ENCODE peak calls at places on chromosome 4, in six cellular contexts. One of them, this sample, is unnamed.

GRCh38 chr4:141458501-141458900 is 177.9 kb upstream of the IL15 start:
- DNase-seq in GM12865: no peak
- DNase-seq in fibroblast of lung: peak; percentile 6
- DNase-seq in brain microvascular endothelial cell: peak; percentile 29
- DNase-seq in foreskin fibroblast: peak; percentile 54
- DNase-seq in body of pancreas: no peak
- DNase-seq in this sample: no peak

GRCh38 chr4:159150380-159150779 is 47.5 kb downstream of the RAPGEF2 start:
- DNase-seq in GM12865: peak; percentile 21
- DNase-seq in fibroblast of lung: no peak
- DNase-seq in brain microvascular endothelial cell: no peak
- DNase-seq in foreskin fibroblast: no peak
- DNase-seq in body of pancreas: no peak
- DNase-seq in this sample: no peak

GRCh38 chr4:154497901-154498300 is 6.3 kb upstream of the DCHS2 start:
- DNase-seq in GM12865: no peak
- DNase-seq in fibroblast of lung: no peak
- DNase-seq in brain microvascular endothelial cell: no peak
- DNase-seq in foreskin fibroblast: no peak
- DNase-seq in body of pancreas: no peak
- DNase-seq in this sample: no peak

GRCh38 chr4:10159671-10160070 is 43.1 kb upstream of the WDR1 start:
- DNase-seq in GM12865: no peak
- DNase-seq in fibroblast of lung: no peak
- DNase-seq in brain microvascular endothelial cell: no peak
- DNase-seq in foreskin fibroblast: no peak
- DNase-seq in body of pancreas: no peak
- DNase-seq in this sample: no peak

GRCh38 chr4:891747-892146 is 40.4 kb downstream of the GAK start:
- DNase-seq in GM12865: peak; percentile 18
- DNase-seq in fibroblast of lung: no peak
- DNase-seq in brain microvascular endothelial cell: no peak
- DNase-seq in foreskin fibroblast: no peak
- DNase-seq in body of pancreas: no peak
- DNase-seq in this sample: no peak

GRCh38 chr4:165692082-165692481 is 181.0 kb upstream of the TLL1 start:
- DNase-seq in GM12865: no peak
- DNase-seq in fibroblast of lung: no peak
- DNase-seq in brain microvascular endothelial cell: no peak
- DNase-seq in foreskin fibroblast: peak; percentile 19
- DNase-seq in body of pancreas: no peak
- DNase-seq in this sample: no peak

GRCh38 chr4:85681194-85681803 is 206.3 kb downstream of the ARHGAP24 start:
- DNase-seq in GM12865: peak; percentile 17
- DNase-seq in fibroblast of lung: peak; percentile 99
- DNase-seq in brain microvascular endothelial cell: peak; percentile 74
- DNase-seq in foreskin fibroblast: peak; percentile 96
- DNase-seq in body of pancreas: no peak
- DNase-seq in this sample: peak; percentile 95

GRCh38 chr4:160580581-160580980 is 1477.7 kb downstream of the RAPGEF2 start:
- DNase-seq in GM12865: no peak
- DNase-seq in fibroblast of lung: no peak
- DNase-seq in brain microvascular endothelial cell: no peak
- DNase-seq in foreskin fibroblast: no peak
- DNase-seq in body of pancreas: no peak
- DNase-seq in this sample: no peak

GRCh38 chr4:85873566-85873965 is 398.6 kb downstream of the ARHGAP24 start:
- DNase-seq in GM12865: no peak
- DNase-seq in fibroblast of lung: no peak
- DNase-seq in brain microvascular endothelial cell: no peak
- DNase-seq in foreskin fibroblast: no peak
- DNase-seq in body of pancreas: no peak
- DNase-seq in this sample: no peak

GRCh38 chr4:99624141-99624719 is 33.4 kb downstream of the C4orf54 start:
- DNase-seq in GM12865: no peak
- DNase-seq in fibroblast of lung: peak; percentile 48
- DNase-seq in brain microvascular endothelial cell: no peak
- DNase-seq in foreskin fibroblast: no peak
- DNase-seq in body of pancreas: no peak
- DNase-seq in this sample: no peak

GRCh38 chr4:164424852-164425251 is 329.1 kb upstream of the SMIM31 start:
- DNase-seq in GM12865: no peak
- DNase-seq in fibroblast of lung: no peak
- DNase-seq in brain microvascular endothelial cell: no peak
- DNase-seq in foreskin fibroblast: no peak
- DNase-seq in body of pancreas: no peak
- DNase-seq in this sample: no peak

GRCh38 chr4:6362896-6363295 is 93.2 kb downstream of the WFS1 start:
- DNase-seq in GM12865: peak; percentile 35
- DNase-seq in fibroblast of lung: peak; percentile 27
- DNase-seq in brain microvascular endothelial cell: peak; percentile 6
- DNase-seq in foreskin fibroblast: peak; percentile 38
- DNase-seq in body of pancreas: peak; percentile 23
- DNase-seq in this sample: no peak

GRCh38 chr4:6887591-6888371 is 21.8 kb upstream of the TBC1D14 start:
- DNase-seq in GM12865: no peak
- DNase-seq in fibroblast of lung: peak; percentile 19
- DNase-seq in brain microvascular endothelial cell: peak; percentile 24
- DNase-seq in foreskin fibroblast: peak; percentile 34
- DNase-seq in body of pancreas: no peak
- DNase-seq in this sample: no peak

GRCh38 chr4:78634011-78634664 is 82.6 kb downstream of the ANXA3 start:
- DNase-seq in GM12865: peak; percentile 38
- DNase-seq in fibroblast of lung: no peak
- DNase-seq in brain microvascular endothelial cell: no peak
- DNase-seq in foreskin fibroblast: no peak
- DNase-seq in body of pancreas: no peak
- DNase-seq in this sample: no peak

GRCh38 chr4:156536661-156537060 is 434.9 kb downstream of the PDGFC start:
- DNase-seq in GM12865: no peak
- DNase-seq in fibroblast of lung: no peak
- DNase-seq in brain microvascular endothelial cell: no peak
- DNase-seq in foreskin fibroblast: peak; percentile 69
- DNase-seq in body of pancreas: no peak
- DNase-seq in this sample: no peak

GRCh38 chr4:14415146-14415545 is 587.1 kb upstream of the CPEB2 start:
- DNase-seq in GM12865: no peak
- DNase-seq in fibroblast of lung: peak; percentile 59
- DNase-seq in brain microvascular endothelial cell: peak; percentile 53
- DNase-seq in foreskin fibroblast: peak; percentile 43
- DNase-seq in body of pancreas: no peak
- DNase-seq in this sample: no peak

GRCh38 chr4:147057631-147057980 is 111.9 kb upstream of the TTC29 start:
- DNase-seq in GM12865: peak; percentile 45
- DNase-seq in fibroblast of lung: peak; percentile 66
- DNase-seq in brain microvascular endothelial cell: no peak
- DNase-seq in foreskin fibroblast: peak; percentile 59
- DNase-seq in body of pancreas: no peak
- DNase-seq in this sample: no peak

GRCh38 chr4:34181311-34181808 is 2063.0 kb downstream of the ARAP2 start:
- DNase-seq in GM12865: no peak
- DNase-seq in fibroblast of lung: peak; percentile 81
- DNase-seq in brain microvascular endothelial cell: peak; percentile 32
- DNase-seq in foreskin fibroblast: peak; percentile 92
- DNase-seq in body of pancreas: no peak
- DNase-seq in this sample: peak; percentile 85

GRCh38 chr4:185534850-185535761 is at the start of gene PDLIM3:
- DNase-seq in GM12865: no peak
- DNase-seq in fibroblast of lung: no peak
- DNase-seq in brain microvascular endothelial cell: peak; percentile 19
- DNase-seq in foreskin fibroblast: peak; percentile 58
- DNase-seq in body of pancreas: peak; percentile 78
- DNase-seq in this sample: no peak

GRCh38 chr4:128718793-128719192 is 90.7 kb upstream of the JADE1 start:
- DNase-seq in GM12865: no peak
- DNase-seq in fibroblast of lung: peak; percentile 40
- DNase-seq in brain microvascular endothelial cell: peak; percentile 28
- DNase-seq in foreskin fibroblast: peak; percentile 64
- DNase-seq in body of pancreas: no peak
- DNase-seq in this sample: no peak

GRCh38 chr4:159946983-159947645 is 844.2 kb downstream of the RAPGEF2 start:
- DNase-seq in GM12865: peak; percentile 68
- DNase-seq in fibroblast of lung: peak; percentile 50
- DNase-seq in brain microvascular endothelial cell: peak; percentile 50
- DNase-seq in foreskin fibroblast: peak; percentile 39
- DNase-seq in body of pancreas: no peak
- DNase-seq in this sample: peak; percentile 24

GRCh38 chr4:145709843-145710242 is 29.9 kb downstream of the C4orf51 start:
- DNase-seq in GM12865: peak; percentile 36
- DNase-seq in fibroblast of lung: peak; percentile 86
- DNase-seq in brain microvascular endothelial cell: peak; percentile 86
- DNase-seq in foreskin fibroblast: peak; percentile 91
- DNase-seq in body of pancreas: no peak
- DNase-seq in this sample: peak; percentile 67

GRCh38 chr4:139555705-139556070 is 331 bp downstream of the SETD7 start:
- DNase-seq in GM12865: no peak
- DNase-seq in fibroblast of lung: peak; percentile 45
- DNase-seq in brain microvascular endothelial cell: no peak
- DNase-seq in foreskin fibroblast: peak; percentile 72
- DNase-seq in body of pancreas: peak; percentile 62
- DNase-seq in this sample: no peak

GRCh38 chr4:16659120-16659519 is 239.3 kb downstream of the LDB2 start:
- DNase-seq in GM12865: no peak
- DNase-seq in fibroblast of lung: peak; percentile 28
- DNase-seq in brain microvascular endothelial cell: no peak
- DNase-seq in foreskin fibroblast: peak; percentile 79
- DNase-seq in body of pancreas: no peak
- DNase-seq in this sample: no peak

GRCh38 chr4:69881173-69881773 is 21.3 kb upstream of the SULT1E1 start:
- DNase-seq in GM12865: peak; percentile 53
- DNase-seq in fibroblast of lung: peak; percentile 77
- DNase-seq in brain microvascular endothelial cell: peak; percentile 46
- DNase-seq in foreskin fibroblast: peak; percentile 68
- DNase-seq in body of pancreas: peak; percentile 56
- DNase-seq in this sample: peak; percentile 21

DNA sequence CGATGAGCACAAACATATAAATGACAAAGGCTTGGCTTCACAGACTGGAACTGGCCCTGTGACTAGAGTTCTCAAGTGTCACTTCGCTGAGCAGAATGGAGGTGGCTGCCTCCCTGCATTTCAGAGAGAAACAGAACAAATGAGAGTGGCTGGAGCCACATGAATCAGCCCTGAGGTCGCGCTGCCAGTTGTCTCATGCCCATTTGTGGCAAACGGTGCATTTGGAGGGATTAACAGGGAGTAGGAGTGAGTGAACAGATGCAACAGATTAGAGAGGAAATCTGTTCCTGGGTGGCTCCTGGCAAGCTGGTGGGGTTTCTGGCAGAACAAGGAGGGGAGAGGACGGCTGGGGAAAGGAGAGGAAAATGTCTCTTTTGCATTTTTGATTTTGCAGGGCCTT is 57.2 kb upstream of the STIM2 start:
- DNase-seq in GM12865: no peak
- DNase-seq in fibroblast of lung: no peak
- DNase-seq in brain microvascular endothelial cell: no peak
- DNase-seq in foreskin fibroblast: peak; percentile 71
- DNase-seq in body of pancreas: no peak
- DNase-seq in this sample: no peak
- H3K4me3 ChIP-seq in GM12865: no peak overlapping the region
- H3K4me3 ChIP-seq in fibroblast of lung: no peak overlapping the region
- H3K4me3 ChIP-seq in brain microvascular endothelial cell: no peak overlapping the region
- H3K4me3 ChIP-seq in foreskin fibroblast: no peak overlapping the region
- H3K4me3 ChIP-seq in body of pancreas: no peak overlapping the region
- H3K4me3 ChIP-seq in this sample: no peak overlapping the region

DNA sequence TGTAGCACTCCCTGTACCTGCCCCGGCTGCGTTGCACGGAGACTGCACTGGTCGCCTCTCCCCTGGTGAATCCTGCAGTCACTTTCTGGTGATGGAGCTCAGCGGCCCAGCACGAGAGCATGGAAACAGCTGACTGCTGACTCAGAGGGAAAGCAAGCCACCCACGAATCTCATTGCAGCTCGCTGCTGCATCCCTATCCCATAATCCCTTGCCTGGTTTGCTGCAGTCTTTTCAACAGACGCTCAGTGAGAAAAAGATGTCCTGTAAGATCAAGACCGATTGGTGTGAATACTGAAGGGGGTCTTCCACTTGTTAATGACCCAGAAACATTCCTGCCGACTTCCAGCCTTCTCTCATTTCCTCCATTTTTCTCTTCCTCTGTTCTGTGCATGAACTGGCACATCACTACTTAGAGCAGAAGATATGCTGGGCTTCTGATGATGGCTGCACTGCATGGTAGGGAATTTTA is 52.9 kb downstream of the TRIM2 start:
- DNase-seq in GM12865: peak; percentile 33
- DNase-seq in fibroblast of lung: peak; percentile 53
- DNase-seq in brain microvascular endothelial cell: peak; percentile 83
- DNase-seq in foreskin fibroblast: peak; percentile 82
- DNase-seq in body of pancreas: no peak
- DNase-seq in this sample: no peak
- H3K4me3 ChIP-seq in GM12865: no peak overlapping the region
- H3K4me3 ChIP-seq in fibroblast of lung: no peak overlapping the region
- H3K4me3 ChIP-seq in brain microvascular endothelial cell: peak overlapping the region; percentile 47
- H3K4me3 ChIP-seq in foreskin fibroblast: peak overlapping the region; percentile 14
- H3K4me3 ChIP-seq in body of pancreas: no peak overlapping the region
- H3K4me3 ChIP-seq in this sample: peak overlapping the region; percentile 6

DNA sequence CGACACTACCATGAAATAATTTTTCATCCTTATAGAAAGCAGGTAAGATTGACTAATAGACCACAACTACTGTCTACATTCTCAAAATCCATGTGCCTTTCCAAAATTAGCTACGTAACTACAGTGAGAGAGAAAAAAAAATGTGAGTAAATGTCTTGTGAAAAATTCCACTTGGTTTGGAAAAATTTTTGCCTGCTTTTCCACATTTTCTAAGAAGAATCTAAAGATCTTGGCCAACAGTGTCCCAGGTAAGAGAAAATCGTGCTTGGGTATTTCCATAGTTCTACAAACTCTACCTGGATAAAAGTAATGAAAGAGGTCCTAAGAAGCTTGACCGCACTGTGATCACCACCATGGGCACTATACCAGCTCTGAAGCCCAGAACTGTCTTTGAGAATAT is 1.4 kb upstream of the CLCN3 start:
- DNase-seq in GM12865: no peak
- DNase-seq in fibroblast of lung: no peak
- DNase-seq in brain microvascular endothelial cell: no peak
- DNase-seq in foreskin fibroblast: no peak
- DNase-seq in body of pancreas: no peak
- DNase-seq in this sample: no peak
- H3K4me3 ChIP-seq in GM12865: peak overlapping the region; percentile 94
- H3K4me3 ChIP-seq in fibroblast of lung: no peak overlapping the region
- H3K4me3 ChIP-seq in brain microvascular endothelial cell: no peak overlapping the region
- H3K4me3 ChIP-seq in foreskin fibroblast: peak overlapping the region; percentile 95
- H3K4me3 ChIP-seq in body of pancreas: no peak overlapping the region
- H3K4me3 ChIP-seq in this sample: no peak overlapping the region

DNA sequence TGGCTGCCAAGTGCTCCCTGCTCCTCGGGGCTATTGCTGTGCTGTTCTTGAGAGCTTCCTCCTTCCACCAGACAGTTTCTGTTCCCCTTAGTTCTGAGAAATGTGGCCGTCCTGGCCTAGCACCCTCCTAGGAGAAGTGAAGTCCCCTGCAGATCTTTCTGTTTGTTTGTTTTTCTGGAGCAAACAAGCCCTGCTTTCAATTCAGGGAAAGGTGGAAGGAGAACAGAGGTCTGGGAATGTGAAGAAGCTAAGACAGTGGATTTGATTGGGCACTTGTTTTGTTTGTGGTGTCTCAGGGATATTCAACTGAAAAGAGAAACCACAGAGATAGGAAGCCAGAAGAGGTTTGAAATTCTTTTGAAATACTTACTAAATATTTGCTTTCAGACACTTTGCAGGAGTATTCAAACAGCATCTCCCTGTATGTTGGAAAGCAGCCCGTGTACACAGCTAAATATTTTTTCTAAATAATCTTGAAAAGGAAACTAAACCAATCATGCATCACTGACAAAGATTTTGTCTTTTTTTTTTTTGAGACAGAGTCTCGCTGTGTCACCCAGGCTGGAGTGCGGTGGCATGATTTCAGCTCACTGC is 36.5 kb upstream of the PPM1K start:
- DNase-seq in GM12865: peak; percentile 89
- DNase-seq in fibroblast of lung: peak; percentile 1
- DNase-seq in brain microvascular endothelial cell: peak; percentile 33
- DNase-seq in foreskin fibroblast: peak; percentile 19
- DNase-seq in body of pancreas: no peak
- DNase-seq in this sample: no peak
- H3K4me3 ChIP-seq in GM12865: peak overlapping the region; percentile 56
- H3K4me3 ChIP-seq in fibroblast of lung: no peak overlapping the region
- H3K4me3 ChIP-seq in brain microvascular endothelial cell: no peak overlapping the region
- H3K4me3 ChIP-seq in foreskin fibroblast: no peak overlapping the region
- H3K4me3 ChIP-seq in body of pancreas: no peak overlapping the region
- H3K4me3 ChIP-seq in this sample: no peak overlapping the region

This sample was measured in skeletal muscle cell.